ENCODE peak calls at places on chromosomes 6 and 20, in eight cellular contexts. J, U, K, W, S, Z, D and F are unnamed samples.
A peak's percentile ranks its signal among the peaks of the same experiment; 100 is the strongest.

GRCh38 chr20:7859371-7859802 is 80.9 kb downstream of the HAO1 start:
- DNase-seq in J (no peak), U (no peak), K (peak; percentile 79), W (no peak), S (no peak), Z (peak; percentile 45), D (no peak), F (peak; percentile 54)

GRCh38 chr20:55919319-55919718 is 86.0 kb downstream of the CBLN4 start:
- DNase-seq in J (no peak), U (no peak), K (no peak), W (no peak), S (no peak), Z (no peak), D (no peak), F (no peak)

GRCh38 chr20:11850901-11851300 is 66.8 kb upstream of the BTBD3 start:
- DNase-seq in J (no peak), U (peak; percentile 26), K (peak; percentile 54), W (no peak), S (no peak), Z (no peak), D (no peak), F (peak; percentile 19)

GRCh38 chr6:166567107-166567506 is 19.4 kb downstream of the RAMACL start:
- DNase-seq in J (no peak), U (no peak), K (peak; percentile 95), W (no peak), S (no peak), Z (no peak), D (no peak), F (peak; percentile 94)

GRCh38 chr6:154239392-154239791 is 117.2 kb downstream of the IPCEF1 start:
- DNase-seq in J (no peak), U (no peak), K (no peak), W (no peak), S (no peak), Z (no peak), D (no peak), F (no peak)

GRCh38 chr6:44735631-44735963 is 348.1 kb downstream of the CDC5L start:
- DNase-seq in J (no peak), U (no peak), K (peak; percentile 42), W (no peak), S (peak; percentile 8), Z (no peak), D (no peak), F (peak; percentile 87)

GRCh38 chr6:163489584-163489983 is 75.1 kb downstream of the QKI start:
- DNase-seq in J (no peak), U (no peak), K (peak; percentile 23), W (no peak), S (no peak), Z (no peak), D (no peak), F (no peak)

GRCh38 chr6:134026597-134026996 is 25.8 kb downstream of the SLC2A12 start:
- DNase-seq in J (no peak), U (no peak), K (peak; percentile 11), W (no peak), S (no peak), Z (no peak), D (no peak), F (no peak)

GRCh38 chr6:57432919-57433684 is 115.7 kb downstream of the PRIM2 start:
- DNase-seq in J (no peak), U (no peak), K (peak; percentile 13), W (no peak), S (no peak), Z (no peak), D (no peak), F (no peak)

GRCh38 chr20:62136283-62137091 is 6.7 kb downstream of the PSMA7 start:
- DNase-seq in J (no peak), U (peak; percentile 70), K (peak; percentile 81), W (peak; percentile 80), S (peak; percentile 68), Z (peak; percentile 82), D (peak; percentile 70), F (peak; percentile 61)

GRCh38 chr20:1429143-1429728 is 36.4 kb upstream of the FKBP1A start:
- DNase-seq in J (no peak), U (no peak), K (no peak), W (no peak), S (no peak), Z (no peak), D (no peak), F (no peak)

GRCh38 chr20:44593721-44594120 is 11.3 kb downstream of the PKIG start:
- DNase-seq in J (no peak), U (no peak), K (no peak), W (no peak), S (no peak), Z (no peak), D (no peak), F (no peak)

GRCh38 chr6:134447883-134448387 is 130.0 kb upstream of the SGK1 start:
- DNase-seq in J (no peak), U (no peak), K (peak; percentile 95), W (no peak), S (no peak), Z (no peak), D (no peak), F (peak; percentile 24)

GRCh38 chr6:167113935-167114910 is 8.7 kb upstream of the CCR6 start:
- DNase-seq in J (no peak), U (no peak), K (no peak), W (no peak), S (no peak), Z (no peak), D (no peak), F (no peak)

GRCh38 chr6:14456941-14457340 is 339.4 kb downstream of the CD83 start:
- DNase-seq in J (no peak), U (no peak), K (no peak), W (no peak), S (no peak), Z (no peak), D (no peak), F (no peak)

GRCh38 chr6:163667372-163668060 is 253.0 kb downstream of the QKI start:
- DNase-seq in J (no peak), U (peak; percentile 19), K (peak; percentile 7), W (no peak), S (no peak), Z (no peak), D (no peak), F (no peak)

GRCh38 chr6:19837511-19838441 is 606 bp downstream of the ID4 start:
- DNase-seq in J (peak; percentile 69), U (peak; percentile 37), K (peak; percentile 78), W (peak; percentile 64), S (peak; percentile 51), Z (peak; percentile 87), D (peak; percentile 67), F (peak; percentile 29)

DNA sequence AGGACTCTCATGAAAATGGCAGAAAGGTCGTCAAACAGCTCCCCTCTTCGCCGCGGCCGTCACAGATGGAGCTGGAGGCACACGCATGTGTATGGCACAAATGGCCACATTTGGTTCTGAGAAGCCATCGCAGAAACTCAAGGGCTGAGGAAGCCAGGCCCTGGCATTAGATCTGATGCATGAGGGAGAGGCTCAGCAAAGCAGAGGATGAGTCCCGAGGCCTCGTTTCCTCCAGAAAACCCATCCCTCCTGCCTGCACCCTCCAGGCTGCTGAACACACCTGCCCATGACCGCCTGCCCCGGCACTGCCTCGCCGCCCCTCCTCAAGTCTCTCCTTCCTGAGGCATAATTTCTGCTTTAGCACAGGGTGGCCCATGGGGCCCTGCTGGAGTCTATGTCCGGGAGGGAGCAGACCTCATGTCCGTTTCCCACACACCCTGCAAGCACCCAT is 240.3 kb downstream of the DLL1 start:
- DNase-seq in J (no peak), U (no peak), K (no peak), W (peak; percentile 36), S (no peak), Z (no peak), D (peak; percentile 11), F (no peak)
- H3K9me3 ChIP-seq in J (no peaks in the 10 kb centered on the region), U (no peaks in the 10 kb centered on the region), K (no peaks in the 10 kb centered on the region), W (no peaks in the 10 kb centered on the region), S (no peaks in the 10 kb centered on the region), Z (no peaks in the 10 kb centered on the region), D (no peaks in the 10 kb centered on the region), F (no peaks in the 10 kb centered on the region)

GRCh38 chr6:17278289-17279061 is 2.7 kb upstream of the RBM24 start:
- DNase-seq in J (no peak), U (no peak), K (peak; percentile 85), W (no peak), S (peak; percentile 37), Z (no peak), D (no peak), F (no peak)

GRCh38 chr6:17281497-17282481 is 628 bp downstream of the RBM24 start:
- DNase-seq in J (peak; percentile 56), U (no peak), K (peak; percentile 67), W (no peak), S (peak; percentile 12), Z (peak; percentile 72), D (peak; percentile 39), F (no peak)

GRCh38 chr6:17280138-17280537 is 1.0 kb upstream of the RBM24 start:
- DNase-seq in J (no peak), U (no peak), K (peak; percentile 2), W (no peak), S (no peak), Z (no peak), D (no peak), F (no peak)

GRCh38 chr6:17281100-17281496 is at the start of gene RBM24:
- DNase-seq in J (peak; percentile 66), U (no peak), K (peak; percentile 89), W (peak; percentile 70), S (peak; percentile 43), Z (peak; percentile 91), D (peak; percentile 61), F (peak; percentile 60)

GRCh38 chr6:17280552-17281090 is 540 bp upstream of the RBM24 start:
- DNase-seq in J (peak; percentile 83), U (no peak), K (peak; percentile 61), W (peak; percentile 50), S (no peak), Z (peak; percentile 84), D (peak; percentile 54), F (no peak)
- H3K27me3 ChIP-seq in J (peaks cover 42% of the 10 kb centered on the region), U (no peaks in the 10 kb centered on the region), K (no peaks in the 10 kb centered on the region), W (peaks cover 29% of the 10 kb centered on the region), S (no peaks in the 10 kb centered on the region), Z (peaks cover 43% of the 10 kb centered on the region), D (no peaks in the 10 kb centered on the region), F (no peaks in the 10 kb centered on the region)

DNA sequence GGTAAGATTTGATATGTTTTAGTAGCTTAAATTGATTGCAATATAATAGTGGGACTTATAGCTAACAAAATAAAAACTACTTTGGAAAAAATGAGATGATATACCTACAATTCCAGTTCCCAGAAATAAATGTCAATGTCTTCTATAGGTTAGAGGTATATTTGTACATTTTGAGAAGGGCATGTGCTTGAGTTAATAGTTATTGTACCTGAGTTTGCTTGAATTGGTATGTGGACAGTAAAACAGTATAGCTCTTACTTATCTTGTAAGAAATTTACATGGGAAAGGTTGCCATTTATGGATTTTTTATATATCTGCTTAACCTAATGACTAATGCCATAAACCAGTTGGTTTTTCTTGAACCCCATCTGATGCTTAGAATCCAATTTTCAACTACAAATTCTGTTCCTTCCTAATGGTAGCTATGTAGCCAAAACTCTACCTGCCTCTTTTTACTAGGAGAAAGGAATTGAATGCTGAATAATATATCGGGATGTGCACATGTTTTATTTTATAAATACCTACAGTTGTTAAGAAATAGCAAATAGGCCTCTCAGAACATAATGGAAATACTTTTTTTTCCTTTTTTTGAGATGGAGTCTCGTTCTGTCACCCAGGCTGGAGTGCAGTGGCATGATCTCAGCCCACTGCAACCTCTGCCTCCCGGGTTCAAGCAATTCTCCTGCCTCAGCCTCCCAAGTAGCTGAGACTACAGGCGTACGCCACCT is 4.9 kb downstream of the LOC128125822 start:
- DNase-seq in J (no peak), U (no peak), K (no peak), W (no peak), S (no peak), Z (no peak), D (no peak), F (no peak)
- H3K4me3 ChIP-seq in J (no peak overlapping the region), U (no peak overlapping the region), K (no peak overlapping the region), W (no peak overlapping the region), S (no peak overlapping the region), Z (no peak overlapping the region), D (no peak overlapping the region), F (no peak overlapping the region)

GRCh38 chr6:2327591-2327990 is 82.2 kb upstream of the GMDS start:
- DNase-seq in J (no peak), U (no peak), K (no peak), W (no peak), S (no peak), Z (no peak), D (no peak), F (no peak)
- H3K9me3 ChIP-seq in J (no peaks in the 10 kb centered on the region), U (peaks cover 54% of the 10 kb centered on the region), K (no peaks in the 10 kb centered on the region), W (peaks cover 50% of the 10 kb centered on the region), S (peaks cover 3% of the 10 kb centered on the region), Z (peaks cover 9% of the 10 kb centered on the region), D (no peaks in the 10 kb centered on the region), F (peaks cover 3% of the 10 kb centered on the region)